ENCODE peak calls at places on chromosomes 3 and 15, in seven cellular contexts. D is body of pancreas, B is IMR-90, I is GM12864, H is uterus, N is cardiac fibroblast, P is ovary. K is an unnamed sample.

GRCh38 chr3:107752202-107752990 is 229.6 kb downstream of the BBX start:
- DNase-seq in I (no peak), P (no peak), D (no peak), H (no peak), B (peak), N (peak), K (peak)

GRCh38 chr3:172305552-172305951 is 142.7 kb downstream of the GHSR start:
- DNase-seq in I (no peak), D (peak), P (no peak), N (peak), B (peak), H (no peak), K (peak)

GRCh38 chr15:51375966-51376640 is 34.6 kb downstream of the GLDN start:
- DNase-seq in B (peak), H (no peak), D (no peak), I (no peak), P (no peak), N (no peak), K (peak)

GRCh38 chr3:197343656-197344408 is 45.4 kb upstream of the DLG1 start:
- DNase-seq in H (no peak), B (no peak), N (no peak), I (no peak), P (no peak), D (no peak), K (no peak)

GRCh38 chr15:62858343-62858742 is 184.2 kb upstream of the TPM1 start:
- DNase-seq in H (no peak), N (no peak), B (no peak), P (no peak), D (no peak), I (no peak), K (no peak)

GRCh38 chr15:75335705-75336355 is at the start of gene COMMD4:
- DNase-seq in P (peak), H (peak), B (peak), N (peak), I (peak), D (peak), K (peak)

GRCh38 chr3:133991209-133991608 is 38.5 kb downstream of the SLCO2A1 start:
- DNase-seq in D (no peak), B (no peak), H (peak), N (peak), P (no peak), I (no peak), K (no peak)

GRCh38 chr15:90189781-90190467 is 11.2 kb upstream of the SEMA4B start:
- DNase-seq in H (no peak), I (no peak), P (no peak), D (no peak), B (no peak), N (no peak), K (no peak)

GRCh38 chr3:186990282-186990681 is 60.0 kb downstream of the ST6GAL1 start:
- DNase-seq in B (no peak), P (no peak), H (no peak), D (no peak), I (no peak), N (no peak), K (no peak)

GRCh38 chr3:116059421-116060096 is 385.7 kb downstream of the LSAMP start:
- DNase-seq in H (no peak), N (peak), D (peak), P (no peak), B (peak), I (no peak), K (peak)

GRCh38 chr3:126895178-126896066 is 87.5 kb upstream of the PLXNA1 start:
- DNase-seq in P (peak), B (peak), I (no peak), D (peak), N (peak), H (no peak), K (peak)

GRCh38 chr15:51775967-51776816 is 24.8 kb downstream of the TMOD2 start:
- DNase-seq in N (peak), P (peak), B (peak), D (peak), I (peak), H (peak), K (peak)

GRCh38 chr3:140753865-140754754 is 76.2 kb downstream of the TRIM42 start:
- DNase-seq in H (no peak), I (peak), B (no peak), D (no peak), P (no peak), N (no peak), K (no peak)

GRCh38 chr3:114827495-114827894 is 319.6 kb downstream of the ZBTB20 start:
- DNase-seq in D (peak), P (no peak), H (no peak), N (peak), I (peak), B (peak), K (peak)

GRCh38 chr3:53253707-53254106 is 2.1 kb downstream of the TKT start:
- DNase-seq in I (no peak), B (no peak), D (no peak), N (no peak), P (no peak), H (no peak), K (no peak)

GRCh38 chr3:2236203-2236602 is 137.5 kb downstream of the CNTN4 start:
- DNase-seq in D (no peak), H (no peak), I (no peak), B (no peak), N (no peak), P (no peak), K (no peak)

GRCh38 chr3:179676081-179676480 is 23.2 kb downstream of the USP13 start:
- DNase-seq in I (no peak), D (no peak), B (no peak), H (no peak), N (no peak), P (no peak), K (no peak)

GRCh38 chr3:125394406-125394805 is 19.3 kb upstream of the ZNF148 start:
- DNase-seq in P (no peak), B (no peak), I (no peak), H (no peak), N (no peak), D (no peak), K (peak)

GRCh38 chr15:51558421-51558820 is 64.2 kb downstream of the DMXL2 start:
- DNase-seq in N (no peak), D (no peak), B (no peak), H (no peak), P (no peak), I (no peak), K (no peak)

GRCh38 chr15:77107531-77108355 is 36.8 kb upstream of the TSPAN3 start:
- DNase-seq in B (peak), I (no peak), N (peak), H (peak), P (peak), D (peak), K (peak)

GRCh38 chr3:194736277-194736895 is 50.7 kb downstream of the FAM43A start:
- DNase-seq in N (no peak), D (no peak), P (no peak), I (peak), H (no peak), B (no peak), K (no peak)

GRCh38 chr3:149442845-149443544 is 31.5 kb upstream of the TM4SF4 start:
- DNase-seq in B (peak), N (peak), H (no peak), D (no peak), I (no peak), P (no peak), K (peak)

GRCh38 chr3:72722930-72723726 is 125.1 kb downstream of the SHQ1 start:
- DNase-seq in H (no peak), N (peak), I (no peak), B (peak), P (no peak), D (no peak), K (peak)

GRCh38 chr3:160448845-160449659 is 534 bp downstream of the TRIM59 start:
- DNase-seq in B (peak), H (no peak), P (no peak), D (no peak), N (peak), I (peak), K (peak)

DNA sequence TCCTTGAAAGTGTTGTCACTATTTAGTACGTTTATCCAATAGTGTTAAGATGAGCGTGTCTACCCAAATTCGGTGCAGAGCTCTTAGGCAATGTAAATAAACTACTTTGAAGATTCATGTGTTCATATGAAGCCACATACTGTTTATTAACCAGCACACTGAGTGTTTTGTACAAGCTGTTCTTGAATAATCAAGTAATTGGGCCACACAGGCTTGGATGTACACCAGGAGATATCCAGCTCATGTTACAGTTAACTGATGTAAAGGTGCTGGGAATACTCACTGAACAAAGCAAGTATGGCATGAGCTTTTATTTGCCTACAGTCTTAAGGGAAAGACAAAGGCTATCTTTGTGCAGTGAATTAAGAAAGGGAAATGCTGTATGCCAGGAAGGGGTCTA is 632 bp upstream of the DHX36 start:
- DNase-seq in H (no peak), N (no peak), D (no peak), B (no peak), I (no peak), P (no peak), K (peak)
- H3K4me3 ChIP-seq in H (peak), N (peak), D (no peak), B (no peak), I (no peak), P (peak), K (peak)

GRCh38 chr3:170425491-170426239 is 7.0 kb downstream of the CLDN11 start:
- DNase-seq in N (no peak), H (no peak), P (no peak), I (no peak), B (no peak), D (no peak), K (no peak)
- H3K4me3 ChIP-seq in N (no peak), H (no peak), P (no peak), I (no peak), B (no peak), D (no peak), K (no peak)

GRCh38 chr15:72968531-72968922 is 83.7 kb upstream of the NEO1 start:
- DNase-seq in P (no peak), B (no peak), I (no peak), D (peak), H (no peak), N (peak), K (peak)

GRCh38 chr15:72967836-72968530 is 84.3 kb upstream of the NEO1 start:
- DNase-seq in B (no peak), H (no peak), D (no peak), N (no peak), P (no peak), I (no peak), K (no peak)

GRCh38 chr15:72967397-72967796 is 84.9 kb upstream of the NEO1 start:
- DNase-seq in H (no peak), B (no peak), I (no peak), D (no peak), N (no peak), P (no peak), K (no peak)

GRCh38 chr15:72965671-72966070 is 86.6 kb upstream of the NEO1 start:
- DNase-seq in H (no peak), I (no peak), D (no peak), B (no peak), P (no peak), N (no peak), K (no peak)

GRCh38 chr15:72970965-72971746 is 81.1 kb upstream of the NEO1 start:
- DNase-seq in N (peak), B (peak), H (no peak), D (no peak), I (no peak), P (no peak), K (peak)
- H3K4me3 ChIP-seq in N (no peak), B (peak), H (peak), D (no peak), I (no peak), P (peak), K (peak)

GRCh38 chr3:57161915-57162314 is 3.2 kb downstream of the IL17RD start:
- DNase-seq in P (no peak), B (no peak), H (no peak), I (no peak), D (no peak), N (no peak), K (no peak)

GRCh38 chr3:57164217-57164605 is 942 bp downstream of the IL17RD start:
- DNase-seq in B (peak), H (peak), N (peak), D (no peak), I (no peak), P (peak), K (peak)

GRCh38 chr3:57164606-57165573 is at the start of gene IL17RD:
- DNase-seq in H (peak), P (peak), I (no peak), D (peak), B (peak), N (peak), K (peak)

GRCh38 chr3:57165637-57166036 is 484 bp upstream of the IL17RD start:
- DNase-seq in B (no peak), P (no peak), I (no peak), N (no peak), D (no peak), H (no peak), K (no peak)

DNA sequence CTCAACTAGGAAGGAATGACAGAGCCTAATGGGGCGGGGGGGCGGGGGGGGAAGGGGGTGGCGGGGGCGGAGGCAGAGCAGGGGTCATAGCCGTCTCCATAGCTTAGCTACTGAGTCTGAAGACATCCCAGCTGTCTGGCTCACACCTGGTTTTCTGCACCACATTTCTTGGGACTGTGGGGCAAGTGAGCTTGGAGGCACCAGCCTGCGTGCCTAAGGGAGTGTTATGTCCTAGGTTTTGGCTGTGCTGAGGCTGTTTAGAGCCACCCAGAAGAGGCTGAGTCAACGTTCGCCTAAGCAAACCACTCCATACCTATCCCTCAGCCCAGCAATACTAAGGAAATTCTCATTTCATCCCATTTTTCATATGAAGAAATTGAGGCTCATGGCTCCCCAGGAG is 1.4 kb downstream of the IL17RD start:
- DNase-seq in P (no peak), D (no peak), N (no peak), H (no peak), B (no peak), I (no peak), K (no peak)
- H3K4me3 ChIP-seq in P (peak), D (no peak), N (no peak), H (peak), B (no peak), I (no peak), K (no peak)

GRCh38 chr3:184603156-184604030 is 41.8 kb downstream of the EPHB3 start:
- DNase-seq in N (peak), D (no peak), P (no peak), B (no peak), I (no peak), H (no peak), K (peak)

GRCh38 chr3:184602406-184603155 is 41.0 kb downstream of the EPHB3 start:
- DNase-seq in D (no peak), H (no peak), N (no peak), B (no peak), P (peak), I (no peak), K (no peak)

GRCh38 chr3:184601576-184602405 is 40.2 kb downstream of the EPHB3 start:
- DNase-seq in I (no peak), P (peak), D (no peak), H (no peak), N (no peak), B (no peak), K (no peak)

GRCh38 chr3:184604956-184605290 is 43.3 kb downstream of the EPHB3 start:
- DNase-seq in I (no peak), B (no peak), D (no peak), N (no peak), H (no peak), P (peak), K (no peak)

DNA sequence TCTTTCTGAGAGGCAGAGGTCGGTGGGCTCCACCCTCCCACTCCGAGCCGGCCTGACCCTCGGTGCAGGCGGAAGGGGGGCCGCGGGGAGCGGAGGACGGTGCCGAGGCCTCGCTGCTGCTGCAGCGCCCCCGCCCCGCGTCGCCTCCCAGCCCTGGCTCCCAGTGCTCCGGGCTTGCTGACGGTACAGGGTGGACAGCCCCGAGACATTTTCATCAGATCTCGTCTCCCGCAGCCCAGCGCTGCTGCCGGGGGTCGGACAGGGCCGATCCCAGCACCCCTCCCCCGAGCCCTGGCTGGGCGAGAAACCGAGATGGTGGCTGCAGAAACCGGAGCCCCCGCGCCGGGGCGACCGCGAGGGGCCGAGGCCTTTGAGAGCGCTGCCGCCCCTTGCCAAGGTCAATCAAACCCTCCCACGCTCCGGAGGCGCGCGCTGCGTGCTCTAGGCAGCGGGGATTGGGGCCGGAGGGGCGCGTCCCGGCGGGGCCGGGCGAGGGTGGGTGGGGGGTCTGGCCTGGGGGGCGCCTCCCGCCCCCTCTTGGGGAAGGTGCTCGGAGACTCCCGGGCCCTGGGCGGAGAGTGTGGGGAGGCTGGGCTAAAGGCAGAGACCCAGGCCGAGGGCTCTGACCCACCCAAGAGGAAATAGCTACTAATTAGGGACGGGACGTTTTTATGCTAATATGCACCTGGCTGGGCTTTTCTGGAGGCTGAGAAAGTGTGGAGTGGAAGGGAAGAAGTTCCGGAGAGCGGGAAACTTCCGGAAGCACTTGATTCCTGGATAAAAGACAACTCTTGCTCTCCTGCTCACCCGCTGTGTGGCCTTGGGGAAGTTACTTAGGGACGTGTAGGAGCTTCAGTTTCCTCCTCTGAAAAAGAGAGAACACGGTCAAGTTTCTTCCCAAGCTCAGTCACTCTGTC is 42.7 kb downstream of the EPHB3 start:
- DNase-seq in B (no peak), D (peak), N (no peak), H (no peak), I (no peak), P (peak), K (no peak)
- H3K4me3 ChIP-seq in B (peak), D (peak), N (no peak), H (peak), I (no peak), P (peak), K (peak)

DNA sequence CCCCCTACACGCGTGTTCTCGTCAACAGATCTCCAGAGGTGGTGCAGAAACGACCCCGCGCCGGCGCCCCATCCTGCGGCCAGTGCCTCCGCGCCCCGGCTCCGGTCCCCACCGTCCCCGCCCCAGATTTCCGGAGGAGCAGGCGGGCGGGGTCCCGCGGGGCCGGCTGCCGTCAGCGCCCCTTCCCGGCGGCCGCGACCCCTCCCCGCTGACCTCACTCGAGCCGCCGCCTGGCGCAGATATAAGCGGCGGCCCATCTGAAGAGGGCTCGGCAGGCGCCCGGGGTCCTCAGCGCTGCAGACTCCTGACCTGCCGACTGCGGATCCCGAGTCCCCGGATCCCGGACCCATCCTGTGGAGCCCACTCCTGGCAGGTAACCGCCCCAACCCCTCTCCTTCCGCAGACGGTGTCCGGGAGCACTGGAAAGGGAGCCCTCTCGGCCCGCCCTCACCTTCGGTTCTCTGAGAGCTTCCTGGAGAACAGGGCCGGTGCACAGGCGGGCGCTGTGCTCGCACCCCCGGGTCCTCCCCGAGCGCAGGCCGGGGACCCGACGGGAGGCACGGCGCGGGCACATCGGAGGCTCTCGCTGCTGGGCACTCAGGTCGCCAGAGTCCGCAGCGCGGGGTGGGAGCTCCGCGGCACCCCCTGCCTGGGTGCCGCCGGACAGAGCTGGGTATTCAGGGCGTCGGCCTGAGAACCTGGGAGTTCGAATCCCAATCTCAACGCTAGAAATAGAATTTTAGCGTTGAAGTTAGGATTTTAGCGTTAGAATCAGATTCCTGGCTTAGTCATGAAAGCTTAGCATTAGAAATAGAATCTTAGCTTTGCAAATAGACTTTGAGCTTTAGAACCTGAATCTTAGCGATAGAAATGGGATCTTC is at the start of gene TRH:
- DNase-seq in H (no peak), I (no peak), B (no peak), N (no peak), P (no peak), D (no peak), K (peak)
- H3K4me3 ChIP-seq in H (no peak), I (no peak), B (no peak), N (no peak), P (no peak), D (no peak), K (no peak)

GRCh38 chr3:164526250-164526649 is 552.0 kb downstream of the SI start:
- DNase-seq in I (no peak), D (no peak), N (no peak), H (no peak), P (no peak), B (no peak), K (no peak)
- H3K4me3 ChIP-seq in I (no peak), D (no peak), N (no peak), H (no peak), P (no peak), B (no peak), K (no peak)

GRCh38 chr3:196207833-196208607 is 3.2 kb downstream of the ZDHHC19 start:
- DNase-seq in D (peak), B (no peak), P (peak), H (no peak), I (no peak), N (peak), K (peak)
- H3K4me3 ChIP-seq in D (no peak), B (peak), P (peak), H (no peak), I (peak), N (peak), K (peak)